ENCODE peak calls at places on chromosomes 12 and 14, in six cellular contexts. Q is K562, P is HCT116, K is HepG2, D is H1, O is SK-N-SH. F is an unnamed sample.

GRCh38 chr14:33280646-33281045 is 342.0 kb downstream of the NPAS3 start:
- DNase-seq in P (no peak), D (no peak), K (no peak), O (no peak), Q (no peak), F (no peak)

GRCh38 chr14:75249251-75249957 is 29.2 kb upstream of the FOS start:
- DNase-seq in O (no peak), Q (no peak), P (no peak), K (no peak), D (no peak), F (no peak)

GRCh38 chr12:80912906-80913769 is 24.6 kb downstream of the LIN7A start:
- DNase-seq in P (no peak), D (no peak), Q (no peak), K (no peak), O (no peak), F (no peak)

GRCh38 chr12:102051431-102051965 is 10.3 kb downstream of the WASHC3 start:
- DNase-seq in Q (no peak), D (no peak), K (no peak), P (no peak), O (no peak), F (no peak)

GRCh38 chr14:93037354-93037753 is 78.4 kb downstream of the ITPK1 start:
- DNase-seq in Q (no peak), O (no peak), D (no peak), P (no peak), K (no peak), F (no peak)

GRCh38 chr14:67738740-67739504 is 37.2 kb downstream of the RDH12 start:
- DNase-seq in K (peak), D (no peak), P (peak), Q (peak), O (no peak), F (no peak)

GRCh38 chr12:51056242-51056641 is 8.1 kb downstream of the LETMD1 start:
- DNase-seq in P (no peak), Q (no peak), D (no peak), K (no peak), O (no peak), F (peak)

GRCh38 chr12:77746108-77746507 is 84.6 kb upstream of the NAV3 start:
- DNase-seq in Q (no peak), P (no peak), K (no peak), O (no peak), D (no peak), F (no peak)

GRCh38 chr12:22409071-22409951 is 74.8 kb upstream of the ST8SIA1 start:
- DNase-seq in O (no peak), Q (no peak), D (no peak), K (no peak), P (no peak), F (no peak)

GRCh38 chr14:72636094-72636493 is 257.8 kb downstream of the DPF3 start:
- DNase-seq in P (no peak), O (no peak), Q (no peak), K (no peak), D (no peak), F (no peak)

GRCh38 chr12:66678640-66679268 is at the start of gene GRIP1:
- DNase-seq in K (no peak), P (no peak), D (no peak), O (no peak), Q (no peak), F (no peak)

GRCh38 chr12:128639089-128639488 is 184.7 kb downstream of the SLC15A4 start:
- DNase-seq in O (no peak), Q (no peak), K (no peak), P (no peak), D (no peak), F (no peak)

GRCh38 chr12:18140969-18141368 is 51.0 kb upstream of the RERGL start:
- DNase-seq in P (no peak), D (no peak), K (no peak), O (no peak), Q (no peak), F (no peak)

GRCh38 chr12:28941248-28941647 is 207.8 kb upstream of the FAR2 start:
- DNase-seq in O (no peak), D (no peak), Q (no peak), P (no peak), K (no peak), F (no peak)

GRCh38 chr14:103284574-103285467 is 49.2 kb upstream of the EIF5 start:
- DNase-seq in O (no peak), D (no peak), P (no peak), Q (no peak), K (peak), F (no peak)

GRCh38 chr12:67517181-67517887 is 131.2 kb upstream of the DYRK2 start:
- DNase-seq in D (no peak), P (peak), K (no peak), O (no peak), Q (no peak), F (no peak)

GRCh38 chr12:22746720-22747119 is 121.7 kb downstream of the ETNK1 start:
- DNase-seq in P (no peak), Q (no peak), D (no peak), K (no peak), O (no peak), F (no peak)

GRCh38 chr12:104464899-104465298 is 8.2 kb downstream of the CHST11 start:
- DNase-seq in D (no peak), P (no peak), O (no peak), Q (no peak), K (no peak), F (no peak)

GRCh38 chr12:8860165-8860961 is 37.9 kb downstream of the A2ML1 start:
- DNase-seq in K (peak), P (peak), D (peak), O (peak), Q (peak), F (no peak)

GRCh38 chr14:88554458-88555286 is at the start of gene PTPN21:
- DNase-seq in O (peak), P (no peak), K (peak), Q (peak), D (no peak), F (no peak)

GRCh38 chr12:98894412-98895085 is 249.5 kb downstream of the APAF1 start:
- DNase-seq in Q (no peak), O (peak), K (no peak), D (no peak), P (no peak), F (no peak)

GRCh38 chr12:131895640-131896079 is 1.2 kb downstream of the ULK1 start:
- DNase-seq in P (no peak), K (no peak), D (no peak), O (no peak), Q (no peak), F (no peak)
- TF ChIP-seq SIN3A in P (no peak), K (no peak), D (no peak), O (no peak), Q (no peak), F (no peak)

GRCh38 chr12:112199136-112199535 is 73.8 kb downstream of the TRAFD1 start:
- DNase-seq in P (no peak), Q (no peak), D (no peak), K (no peak), O (no peak), F (no peak)
- TF ChIP-seq SIN3A in P (no peak), Q (no peak), D (no peak), K (no peak), O (no peak), F (no peak)

GRCh38 chr14:63045234-63045611 is at the start of gene KCNH5:
- DNase-seq in P (no peak), O (peak), D (peak), Q (no peak), K (no peak), F (no peak)
- TF ChIP-seq SIN3A in P (no peak), O (no peak), D (no peak), Q (no peak), K (no peak), F (no peak)

DNA sequence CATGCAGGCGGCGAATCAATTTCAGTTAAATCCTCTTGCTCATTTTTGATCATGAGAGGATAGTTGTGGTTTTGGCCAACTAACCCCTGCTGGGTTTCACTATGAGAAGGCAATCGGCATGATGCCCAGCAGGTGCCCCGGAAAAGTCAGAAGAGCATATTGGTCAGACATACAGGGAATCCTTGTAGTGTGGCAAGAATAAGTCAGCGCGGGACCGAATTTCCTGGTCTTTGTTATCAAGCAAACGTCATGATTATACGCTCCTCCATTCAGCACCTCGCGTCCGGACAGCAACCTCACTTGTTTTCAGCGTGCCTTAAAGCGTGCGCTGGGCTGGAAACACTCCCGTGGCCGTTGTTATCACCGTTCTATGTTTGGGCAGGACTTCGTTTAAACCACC is 1.8 kb downstream of the TBC1D30 start:
- DNase-seq in O (peak), D (no peak), K (no peak), Q (peak), P (no peak), F (no peak)
- TF ChIP-seq SIN3A in O (no peak), D (peak), K (no peak), Q (peak), P (no peak), F (no peak)

GRCh38 chr12:45725631-45726593 is 3.6 kb upstream of the ARID2 start:
- DNase-seq in Q (peak), P (no peak), K (peak), D (no peak), O (peak), F (peak)
- TF ChIP-seq SIN3A in Q (no peak), P (no peak), K (no peak), D (peak), O (no peak), F (no peak)

DNA sequence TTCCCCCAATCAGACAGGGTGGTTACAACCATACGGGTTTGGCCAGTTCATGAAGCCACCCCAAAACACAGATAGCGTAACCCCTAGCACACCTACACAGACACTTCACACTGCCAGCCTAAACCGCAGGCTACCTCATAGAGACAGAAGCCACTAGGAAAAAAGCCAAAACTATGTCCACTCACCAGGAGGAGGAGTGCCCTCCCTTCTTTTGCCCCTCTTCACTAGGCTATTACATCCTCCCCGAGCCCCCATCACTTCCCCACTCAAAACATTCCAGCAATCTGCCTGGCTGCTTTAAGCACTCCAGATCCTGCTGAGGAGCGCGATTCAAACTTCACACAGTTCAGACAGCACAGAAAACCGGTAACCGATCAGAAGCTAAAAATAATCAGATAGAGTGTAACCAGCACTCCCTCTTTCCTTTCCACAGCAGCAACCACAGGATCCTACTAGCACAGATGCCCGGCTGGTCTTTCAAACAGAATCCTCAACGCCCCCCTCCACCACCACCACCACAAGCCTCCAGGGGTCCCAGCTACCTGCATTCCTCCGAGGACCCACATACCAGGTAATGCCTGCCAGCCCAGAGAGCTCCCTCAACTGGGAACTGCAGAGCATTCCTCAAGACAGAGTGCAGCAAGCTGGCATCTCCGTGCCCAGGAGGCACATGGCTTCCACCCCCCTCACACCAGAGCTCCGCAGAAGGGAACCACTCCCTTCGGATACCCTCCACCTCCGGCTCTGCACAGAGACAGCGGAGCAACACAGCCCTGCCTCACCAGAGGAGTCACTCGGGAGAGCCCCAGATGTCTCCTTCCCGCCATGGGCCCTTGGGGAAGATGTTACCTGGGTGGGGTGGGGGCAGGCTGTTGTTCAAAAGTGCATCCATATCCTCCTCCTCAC is 1.5 kb downstream of the CHD4 start:
- DNase-seq in D (no peak), P (no peak), O (peak), K (no peak), Q (no peak), F (no peak)
- TF ChIP-seq SIN3A in D (peak), P (no peak), O (no peak), K (no peak), Q (no peak), F (no peak)

DNA sequence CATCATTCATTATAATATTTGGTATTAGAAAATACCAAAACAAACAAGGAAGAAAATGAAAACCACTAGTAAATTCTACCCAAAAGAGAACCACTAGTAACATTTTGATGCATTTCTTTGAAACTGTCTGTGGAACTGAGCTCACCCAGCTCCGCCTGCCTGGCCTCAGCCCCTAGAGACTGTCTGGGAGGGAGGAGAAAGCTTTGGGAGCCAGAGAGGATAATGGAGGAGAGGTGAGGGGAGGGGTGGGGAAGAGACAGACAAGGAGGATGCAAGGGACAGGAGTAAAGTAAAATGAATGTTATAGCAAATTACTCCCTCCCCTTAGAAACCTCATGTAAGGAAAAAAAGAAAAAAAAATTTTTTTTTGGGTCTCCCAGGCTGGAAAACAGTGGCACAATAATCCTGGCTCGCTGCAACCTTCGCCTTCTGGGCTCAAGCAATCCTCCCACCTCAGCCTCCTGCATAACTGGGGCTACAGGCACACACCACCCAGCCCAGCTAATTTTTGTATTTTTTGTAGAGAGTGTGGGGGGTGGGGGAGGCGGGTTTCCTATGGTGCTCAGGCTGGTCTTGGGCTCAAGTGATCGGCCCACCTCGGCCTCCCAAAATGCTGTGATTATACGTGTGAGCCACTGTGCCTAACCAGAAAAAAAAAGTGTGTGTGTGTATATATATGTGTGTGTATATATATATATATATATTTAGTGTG is 3.2 kb upstream of the MMP19 start:
- DNase-seq in O (no peak), K (no peak), Q (no peak), D (no peak), P (no peak), F (no peak)
- TF ChIP-seq SIN3A in O (no peak), K (no peak), Q (no peak), D (no peak), P (no peak), F (no peak)

GRCh38 chr12:54306925-54307731 is 6.3 kb upstream of the NFE2 start:
- DNase-seq in O (peak), D (no peak), P (peak), Q (peak), K (peak), F (no peak)
- TF ChIP-seq SIN3A in O (no peak), D (no peak), P (no peak), Q (no peak), K (no peak), F (no peak)

GRCh38 chr14:42884100-42884499 is 1277.4 kb downstream of the LRFN5 start:
- DNase-seq in K (no peak), D (no peak), O (no peak), Q (no peak), P (no peak), F (peak)
- TF ChIP-seq SIN3A in K (no peak), D (no peak), O (no peak), Q (no peak), P (no peak), F (no peak)

GRCh38 chr14:69712217-69712565 is 54.8 kb upstream of the SRSF5 start:
- DNase-seq in P (no peak), D (no peak), K (no peak), O (no peak), Q (no peak), F (no peak)

GRCh38 chr14:69712637-69713088 is 54.3 kb upstream of the SRSF5 start:
- DNase-seq in K (no peak), O (no peak), D (no peak), Q (no peak), P (no peak), F (no peak)

GRCh38 chr14:69713976-69714716 is 52.8 kb upstream of the SRSF5 start:
- DNase-seq in O (no peak), P (no peak), D (no peak), Q (no peak), K (peak), F (no peak)

GRCh38 chr14:69711471-69712216 is 55.3 kb upstream of the SRSF5 start:
- DNase-seq in P (no peak), O (no peak), K (no peak), D (no peak), Q (no peak), F (no peak)

DNA sequence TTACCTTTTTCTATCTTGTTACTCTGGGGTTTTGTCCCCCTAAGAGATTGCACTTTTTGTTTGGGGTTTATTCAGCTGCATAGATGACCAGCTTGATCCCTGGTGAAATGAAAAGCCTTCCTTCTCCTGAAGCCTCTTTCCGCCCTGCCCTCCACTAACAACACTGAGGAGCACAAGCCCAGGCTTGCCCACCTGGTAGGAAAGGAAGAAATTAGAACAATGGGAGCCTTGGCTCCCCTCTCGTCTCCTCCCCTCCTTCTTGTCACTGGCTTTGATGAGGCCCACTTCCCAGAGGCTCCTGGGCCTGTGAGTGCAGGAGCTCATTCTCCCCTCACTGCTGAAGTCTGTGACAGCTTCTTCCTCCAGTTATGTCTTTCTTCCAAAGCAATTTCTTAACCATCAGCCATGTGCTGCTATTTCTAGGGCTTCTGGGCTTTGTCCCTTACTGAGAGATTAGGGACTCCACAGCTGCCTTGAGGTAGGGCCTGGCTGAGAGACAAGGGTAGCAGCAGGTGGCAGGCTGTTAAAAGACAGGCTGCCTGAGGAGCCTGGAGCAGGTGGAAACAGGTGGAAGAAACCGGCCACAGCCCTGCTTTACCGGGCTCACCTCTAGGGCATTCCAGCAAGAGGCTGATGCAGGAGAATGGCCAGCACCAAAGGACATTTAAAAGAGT is 53.7 kb upstream of the SRSF5 start:
- DNase-seq in O (no peak), P (no peak), K (no peak), Q (no peak), D (no peak), F (no peak)
- TF ChIP-seq SIN3A in O (no peak), P (no peak), K (no peak), Q (no peak), D (no peak), F (no peak)

F was measured in Panc1.